ENCODE peak calls at places on chromosomes 16 and 17, in eight cellular contexts. G is heart right ventricle; T is neural progenitor cell; H is testis; C is CD4-positive, CD25-positive, alpha-beta regulatory T cell; E is endodermal cell; D is lung; Y is vagina. X is an unnamed sample.

GRCh38 chr16:50011707-50012106 is 13.3 kb upstream of the CNEP1R1 start:
- DNase-seq in C (no peak), Y (no peak), H (no peak), G (no peak), E (no peak), T (no peak), D (peak; percentile 31), X (no peak)

GRCh38 chr17:19646788-19647696 is 1.5 kb upstream of the ALDH3A2 start:
- DNase-seq in E (peak; percentile 88), G (no peak), H (no peak), Y (no peak), D (no peak), T (peak; percentile 21), C (peak; percentile 36), X (peak; percentile 48)

GRCh38 chr16:14325921-14326401 is 254.8 kb downstream of the MRTFB start:
- DNase-seq in G (peak; percentile 30), T (peak; percentile 45), E (no peak), Y (no peak), H (peak; percentile 53), D (no peak), C (no peak), X (peak; percentile 61)

GRCh38 chr17:77437017-77437416 is 296.2 kb downstream of the SEC14L1 start:
- DNase-seq in T (no peak), Y (no peak), G (peak; percentile 74), E (no peak), C (no peak), D (no peak), H (no peak), X (no peak)

GRCh38 chr16:5875416-5875815 is 777.8 kb upstream of the EEF2KMT start:
- DNase-seq in C (no peak), T (no peak), Y (no peak), G (no peak), D (no peak), H (no peak), E (no peak), X (no peak)

GRCh38 chr17:2438823-2439222 is 38.0 kb upstream of the MNT start:
- DNase-seq in E (no peak), D (no peak), H (no peak), T (no peak), C (no peak), Y (no peak), G (no peak), X (no peak)

GRCh38 chr17:7250655-7251329 is 742 bp downstream of the CTDNEP1 start:
- DNase-seq in Y (peak; percentile 88), T (peak; percentile 38), C (no peak), H (no peak), D (no peak), G (no peak), E (peak; percentile 67), X (no peak)

GRCh38 chr17:80283116-80283852 is 22.6 kb downstream of the RNF213 start:
- DNase-seq in H (no peak), D (no peak), T (no peak), G (no peak), Y (no peak), C (no peak), E (no peak), X (no peak)

GRCh38 chr17:27609606-27610303 is 21.2 kb upstream of the LGALS9 start:
- DNase-seq in E (peak; percentile 85), G (no peak), Y (no peak), D (no peak), T (peak; percentile 42), C (peak; percentile 63), H (peak; percentile 70), X (peak; percentile 30)

GRCh38 chr17:19301973-19302372 is 60.5 kb downstream of the B9D1 start:
- DNase-seq in H (no peak), T (no peak), Y (no peak), G (no peak), E (no peak), C (no peak), D (no peak), X (no peak)

GRCh38 chr17:4087911-4088693 is 54.7 kb downstream of the ZZEF1 start:
- DNase-seq in T (no peak), H (no peak), G (no peak), C (no peak), Y (no peak), D (no peak), E (no peak), X (no peak)

GRCh38 chr16:2206420-2206779 is 1.1 kb downstream of the MLST8 start:
- DNase-seq in H (no peak), E (no peak), D (no peak), Y (no peak), C (no peak), T (no peak), G (no peak), X (no peak)

GRCh38 chr17:63635787-63636186 is 13.6 kb downstream of the MAP3K3 start:
- DNase-seq in D (no peak), C (no peak), E (no peak), Y (no peak), G (no peak), H (no peak), T (no peak), X (peak; percentile 28)

GRCh38 chr17:66840061-66840460 is 5.1 kb downstream of the CACNG5 start:
- DNase-seq in D (no peak), C (no peak), G (no peak), T (no peak), E (no peak), H (no peak), Y (no peak), X (no peak)

GRCh38 chr16:66266436-66267286 is 99.8 kb upstream of the CDH5 start:
- DNase-seq in Y (peak; percentile 90), T (peak; percentile 48), D (peak; percentile 59), H (peak; percentile 58), E (peak; percentile 40), C (no peak), G (peak; percentile 68), X (peak; percentile 26)

GRCh38 chr17:66747561-66748275 is 87.2 kb upstream of the CACNG5 start:
- DNase-seq in Y (no peak), H (no peak), E (no peak), G (no peak), T (no peak), D (no peak), C (no peak), X (no peak)

GRCh38 chr17:76695059-76695892 is 15.5 kb downstream of the MXRA7 start:
- DNase-seq in E (peak; percentile 45), H (no peak), T (no peak), Y (no peak), D (no peak), G (no peak), C (no peak), X (no peak)

GRCh38 chr16:83973077-83973476 is 5.0 kb downstream of the NECAB2 start:
- DNase-seq in H (no peak), D (no peak), C (no peak), E (no peak), Y (no peak), T (no peak), G (no peak), X (no peak)

GRCh38 chr17:29549169-29549935 is 17.5 kb downstream of the ABHD15 start:
- DNase-seq in E (peak; percentile 21), D (no peak), T (no peak), Y (no peak), C (peak; percentile 64), H (no peak), G (no peak), X (no peak)

GRCh38 chr17:44220211-44221071 is 966 bp upstream of the UBTF start:
- DNase-seq in D (no peak), T (peak; percentile 71), E (peak; percentile 81), G (peak; percentile 43), C (peak; percentile 72), Y (no peak), H (peak; percentile 45), X (peak; percentile 61)

GRCh38 chr16:81505011-81505660 is 60.5 kb downstream of the CMIP start:
- DNase-seq in C (no peak), H (peak; percentile 32), T (no peak), G (no peak), Y (no peak), E (no peak), D (no peak), X (no peak)

GRCh38 chr16:75116081-75116910 is at the start of gene LDHD:
- DNase-seq in Y (no peak), H (peak; percentile 91), C (no peak), G (peak; percentile 79), E (peak; percentile 82), T (peak; percentile 67), D (peak; percentile 86), X (peak; percentile 95)
- H3K4me3 ChIP-seq in Y (peak within 1 kb of the TSS; percentile 48), H (peak within 1 kb of the TSS; percentile 22), C (no peak within 1 kb of the TSS), G (peak within 1 kb of the TSS; percentile 57), E (no peak within 1 kb of the TSS), T (peak within 1 kb of the TSS; percentile 28), D (peak within 1 kb of the TSS; percentile 40), X (peak within 1 kb of the TSS; percentile 28)

GRCh38 chr17:49518346-49519078 is 23.4 kb downstream of the NGFR start:
- DNase-seq in Y (no peak), H (no peak), C (no peak), T (no peak), E (no peak), G (no peak), D (no peak), X (no peak)

GRCh38 chr17:49513616-49514373 is 18.7 kb downstream of the NGFR start:
- DNase-seq in T (no peak), H (peak; percentile 74), D (no peak), C (no peak), G (peak; percentile 67), Y (no peak), E (no peak), X (peak; percentile 42)

GRCh38 chr17:49515196-49515770 is 20.2 kb downstream of the NGFR start:
- DNase-seq in Y (peak; percentile 99), T (peak; percentile 83), G (peak; percentile 89), H (peak; percentile 90), C (no peak), E (peak; percentile 95), D (peak; percentile 62), X (peak; percentile 81)

GRCh38 chr17:49514374-49514738 is 19.3 kb downstream of the NGFR start:
- DNase-seq in E (peak; percentile 89), D (no peak), T (peak; percentile 55), Y (no peak), G (no peak), H (no peak), C (no peak), X (no peak)

GRCh38 chr17:49516190-49516589 is 21.1 kb downstream of the NGFR start:
- DNase-seq in E (peak; percentile 64), H (peak; percentile 35), G (no peak), D (no peak), C (no peak), T (no peak), Y (peak; percentile 86), X (no peak)
- H3K27ac ChIP-seq in E (no peak overlapping the region), H (peak overlapping the region; percentile 63), G (peak overlapping the region; percentile 82), D (peak overlapping the region; percentile 5), C (no peak overlapping the region), T (no peak overlapping the region), Y (peak overlapping the region; percentile 88), X (peak overlapping the region; percentile 66)

GRCh38 chr17:35842239-35842638 is 26.5 kb downstream of the HEATR9 start:
- DNase-seq in D (no peak), T (no peak), Y (no peak), H (no peak), E (no peak), G (no peak), C (no peak), X (no peak)
- H3K4me3 ChIP-seq in D (no peak overlapping the region), T (no peak overlapping the region), Y (no peak overlapping the region), H (no peak overlapping the region), E (no peak overlapping the region), G (no peak overlapping the region), C (no peak overlapping the region), X (no peak overlapping the region)

DNA sequence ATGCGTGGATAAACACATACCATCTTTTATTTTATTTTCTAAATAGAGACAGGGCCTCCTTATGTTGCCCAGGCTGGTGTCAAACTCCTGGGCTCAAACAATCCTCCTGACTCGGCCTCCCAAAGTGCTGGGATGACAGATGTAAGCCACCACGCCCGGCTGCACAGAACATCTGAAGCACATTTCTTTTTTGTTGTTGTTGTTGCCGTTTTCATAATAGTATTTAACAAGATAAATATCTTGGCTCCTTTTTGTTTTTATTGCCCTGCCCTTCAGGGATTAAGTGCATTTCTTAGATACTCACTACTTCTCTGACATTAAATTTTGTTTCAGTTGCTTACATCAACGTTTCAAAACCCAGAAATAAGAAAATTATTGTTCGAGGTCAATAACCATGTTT is 37.4 kb downstream of the ANKRD11 start:
- DNase-seq in C (no peak), H (no peak), Y (no peak), D (no peak), G (no peak), T (no peak), E (no peak), X (no peak)
- H3K27ac ChIP-seq in C (peak overlapping the region; percentile 53), H (peak overlapping the region; percentile 20), Y (no peak overlapping the region), D (no peak overlapping the region), G (no peak overlapping the region), T (no peak overlapping the region), E (no peak overlapping the region), X (peak overlapping the region; percentile 65)